ENCODE peak calls at places on chromosome 3, in seven cellular contexts. X is CD8-positive, alpha-beta T cell; S is esophagus squamous epithelium; N is AG04450; F is CD4-positive, alpha-beta memory T cell; W is tibial artery; I is aorta. H is an unnamed sample.

GRCh38 chr3:119978554-119979208 is 115.6 kb downstream of the GSK3B start:
- DNase-seq in X (no peak), S (no peak), N (no peak), F (no peak), W (no peak), I (no peak), H (no peak)

GRCh38 chr3:189563841-189564563 is 67.2 kb upstream of the TP63 start:
- DNase-seq in X (no peak), S (no peak), N (peak; percentile 64), F (no peak), W (no peak), I (no peak), H (no peak)

GRCh38 chr3:167228135-167228534 is 152.0 kb downstream of the ZBBX start:
- DNase-seq in X (no peak), S (no peak), N (peak; percentile 2), F (no peak), W (no peak), I (no peak), H (no peak)

GRCh38 chr3:148924572-148924971 is 59.5 kb downstream of the CPA3 start:
- DNase-seq in X (no peak), S (no peak), N (no peak), F (no peak), W (no peak), I (no peak), H (no peak)

GRCh38 chr3:17301271-17301670 is 416.5 kb downstream of the PLCL2 start:
- DNase-seq in X (no peak), S (no peak), N (no peak), F (no peak), W (no peak), I (no peak), H (no peak)

GRCh38 chr3:188489639-188490405 is 335.9 kb downstream of the LPP start:
- DNase-seq in X (no peak), S (no peak), N (peak; percentile 41), F (no peak), W (no peak), I (no peak), H (no peak)

GRCh38 chr3:39843440-39843839 is 34.0 kb downstream of the MYRIP start:
- DNase-seq in X (no peak), S (no peak), N (no peak), F (no peak), W (no peak), I (no peak), H (no peak)

GRCh38 chr3:31670136-31670535 is 137.4 kb downstream of the STT3B start:
- DNase-seq in X (no peak), S (no peak), N (no peak), F (no peak), W (no peak), I (no peak), H (no peak)

GRCh38 chr3:86029590-86029989 is 961.4 kb downstream of the VGLL3 start:
- DNase-seq in X (no peak), S (no peak), N (no peak), F (no peak), W (no peak), I (no peak), H (no peak)

GRCh38 chr3:185986201-185986600 is 48.4 kb upstream of the TRA2B start:
- DNase-seq in X (no peak), S (no peak), N (no peak), F (no peak), W (no peak), I (no peak), H (no peak)

GRCh38 chr3:150069633-150070032 is 98.9 kb upstream of the PFN2 start:
- DNase-seq in X (no peak), S (no peak), N (no peak), F (no peak), W (no peak), I (no peak), H (no peak)

GRCh38 chr3:115819785-115820384 is 196.6 kb downstream of the GAP43 start:
- DNase-seq in X (peak; percentile 54), S (peak; percentile 8), N (peak; percentile 74), F (peak; percentile 70), W (peak; percentile 74), I (no peak), H (peak; percentile 26)

GRCh38 chr3:86739244-86739643 is 251.7 kb downstream of the VGLL3 start:
- DNase-seq in X (no peak), S (no peak), N (no peak), F (no peak), W (no peak), I (no peak), H (no peak)

GRCh38 chr3:190097617-190098016 is 23.1 kb downstream of the P3H2 start:
- DNase-seq in X (no peak), S (no peak), N (no peak), F (no peak), W (no peak), I (no peak), H (no peak)

GRCh38 chr3:58177747-58178527 is 32.8 kb downstream of the DNASE1L3 start:
- DNase-seq in X (peak; percentile 95), S (no peak), N (peak; percentile 48), F (peak; percentile 79), W (peak; percentile 93), I (peak; percentile 99), H (peak; percentile 88)

GRCh38 chr3:189457201-189457607 is 174.0 kb upstream of the TP63 start:
- DNase-seq in X (no peak), S (no peak), N (no peak), F (no peak), W (no peak), I (no peak), H (no peak)

GRCh38 chr3:182713743-182714517 is 79.4 kb upstream of the ATP11B start:
- DNase-seq in X (no peak), S (no peak), N (peak; percentile 36), F (no peak), W (no peak), I (no peak), H (no peak)

GRCh38 chr3:25885544-25885943 is 95.7 kb downstream of the OXSM start:
- DNase-seq in X (no peak), S (no peak), N (no peak), F (no peak), W (no peak), I (no peak), H (no peak)

GRCh38 chr3:31476209-31476608 is 56.5 kb upstream of the STT3B start:
- DNase-seq in X (no peak), S (no peak), N (no peak), F (no peak), W (no peak), I (no peak), H (no peak)

GRCh38 chr3:177287231-177287630 is 89.9 kb upstream of the TBL1XR1 start:
- DNase-seq in X (no peak), S (no peak), N (no peak), F (no peak), W (no peak), I (no peak), H (no peak)

GRCh38 chr3:158531334-158531733 is 39.7 kb upstream of the MLF1 start:
- DNase-seq in X (no peak), S (no peak), N (no peak), F (no peak), W (no peak), I (no peak), H (no peak)

GRCh38 chr3:184643442-184643841 is 68.4 kb downstream of the MAGEF1 start:
- DNase-seq in X (no peak), S (no peak), N (no peak), F (no peak), W (no peak), I (no peak), H (no peak)

GRCh38 chr3:173135059-173135458 is 6.0 kb downstream of the SPATA16 start:
- DNase-seq in X (no peak), S (no peak), N (no peak), F (no peak), W (no peak), I (no peak), H (no peak)

GRCh38 chr3:71251156-71251775 is 332.3 kb downstream of the FOXP1 start:
- DNase-seq in X (no peak), S (no peak), N (peak; percentile 87), F (no peak), W (no peak), I (no peak), H (no peak)

GRCh38 chr3:66812126-66812525 is 186.0 kb upstream of the KBTBD8 start:
- DNase-seq in X (no peak), S (no peak), N (no peak), F (no peak), W (no peak), I (no peak), H (no peak)

GRCh38 chr3:242986-243706 is 46.6 kb downstream of the CHL1 start:
- DNase-seq in X (no peak), S (no peak), N (peak; percentile 70), F (no peak), W (no peak), I (no peak), H (no peak)
- H3K9me3 ChIP-seq in X (no peaks in the 10 kb centered on the region), S (no peaks in the 10 kb centered on the region), N (no peaks in the 10 kb centered on the region), F (no peaks in the 10 kb centered on the region), W (no peaks in the 10 kb centered on the region), I (no peaks in the 10 kb centered on the region), H (no peaks in the 10 kb centered on the region)

GRCh38 chr3:138640537-138640936 is 32.0 kb downstream of the FAIM start:
- DNase-seq in X (no peak), S (no peak), N (no peak), F (no peak), W (no peak), I (no peak), H (no peak)
- H3K9me3 ChIP-seq in X (peaks cover 7% of the 10 kb centered on the region), S (peaks cover 20% of the 10 kb centered on the region), N (peaks cover 3% of the 10 kb centered on the region), F (peaks cover 6% of the 10 kb centered on the region), W (peaks cover 29% of the 10 kb centered on the region), I (peaks cover 3% of the 10 kb centered on the region), H (no peaks in the 10 kb centered on the region)

DNA sequence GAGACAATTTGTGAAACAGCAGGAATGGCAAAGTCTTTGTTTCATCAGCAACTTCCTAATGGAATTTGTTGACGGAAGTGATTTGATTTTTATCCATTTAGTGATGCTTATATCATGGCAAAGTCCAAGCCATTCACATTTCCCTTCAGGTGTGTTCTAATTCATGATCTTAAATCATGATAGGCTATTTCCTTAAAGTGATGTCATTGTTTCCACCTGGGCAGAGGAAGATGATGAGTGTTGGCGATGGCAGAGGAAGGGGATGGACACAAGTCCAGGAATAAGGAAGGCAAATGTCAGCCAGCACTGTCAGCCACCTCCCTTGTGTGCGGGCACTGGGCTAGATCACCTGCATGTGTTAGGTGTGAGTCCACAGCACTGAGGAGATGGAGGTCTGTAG is 49.9 kb downstream of the EEFSEC start:
- DNase-seq in X (no peak), S (no peak), N (no peak), F (no peak), W (no peak), I (no peak), H (no peak)
- H3K9me3 ChIP-seq in X (no peaks in the 10 kb centered on the region), S (no peaks in the 10 kb centered on the region), N (no peaks in the 10 kb centered on the region), F (no peaks in the 10 kb centered on the region), W (no peaks in the 10 kb centered on the region), I (no peaks in the 10 kb centered on the region), H (no peaks in the 10 kb centered on the region)

GRCh38 chr3:74692-75243 is 121.8 kb upstream of the CHL1 start:
- DNase-seq in X (no peak), S (no peak), N (no peak), F (no peak), W (no peak), I (no peak), H (no peak)
- H3K9me3 ChIP-seq in X (no peaks in the 10 kb centered on the region), S (no peaks in the 10 kb centered on the region), N (no peaks in the 10 kb centered on the region), F (no peaks in the 10 kb centered on the region), W (no peaks in the 10 kb centered on the region), I (no peaks in the 10 kb centered on the region), H (no peaks in the 10 kb centered on the region)

DNA sequence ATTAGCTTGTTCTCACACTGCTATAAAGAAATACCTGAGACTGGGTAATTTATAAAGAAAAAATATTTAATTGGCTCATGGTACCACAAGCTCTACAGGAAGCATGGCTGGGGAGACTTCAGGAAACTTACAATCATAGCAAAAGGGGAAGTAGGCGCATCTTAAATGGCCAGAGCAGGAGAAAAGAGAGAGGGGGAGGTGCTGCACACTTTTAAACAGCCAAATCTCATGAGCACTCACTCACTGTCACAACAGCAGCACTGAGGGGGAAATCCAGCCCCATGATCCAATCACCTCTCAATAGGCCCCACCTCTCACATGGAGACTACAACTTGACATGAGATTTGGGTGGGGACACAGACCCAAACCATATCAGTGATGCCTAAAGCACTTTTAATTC is 82.5 kb downstream of the DCLK3 start:
- DNase-seq in X (no peak), S (no peak), N (no peak), F (no peak), W (no peak), I (no peak), H (no peak)
- H3K9me3 ChIP-seq in X (peaks cover 9% of the 10 kb centered on the region), S (peaks cover 7% of the 10 kb centered on the region), N (peaks cover 6% of the 10 kb centered on the region), F (no peaks in the 10 kb centered on the region), W (peaks cover 28% of the 10 kb centered on the region), I (peaks cover 11% of the 10 kb centered on the region), H (no peaks in the 10 kb centered on the region)